ENCODE peak calls at places on chromosomes 13 and 19, in six cellular contexts. W, N, Z, P, Q and H are unnamed samples.

GRCh38 chr13:36131215-36131930 is at the start of gene DCLK1:
- DNase-seq in W (peak; percentile 85), N (no peak), Z (no peak), P (peak; percentile 76), Q (no peak), H (peak; percentile 36)

GRCh38 chr13:47796816-47797215 is 204.3 kb downstream of the SUCLA2 start:
- DNase-seq in W (no peak), N (no peak), Z (no peak), P (no peak), Q (no peak), H (no peak)

GRCh38 chr19:3880471-3881271 is at the start of gene ATCAY:
- DNase-seq in W (peak; percentile 91), N (no peak), Z (no peak), P (no peak), Q (no peak), H (no peak)

GRCh38 chr13:98945863-98946605 is 31.8 kb downstream of the DOCK9 start:
- DNase-seq in W (no peak), N (no peak), Z (no peak), P (no peak), Q (no peak), H (no peak)

GRCh38 chr13:95641291-95641811 is 3.2 kb downstream of the DZIP1 start:
- DNase-seq in W (peak; percentile 47), N (no peak), Z (no peak), P (peak; percentile 19), Q (no peak), H (no peak)

GRCh38 chr13:59533561-59534337 is 630.0 kb downstream of the DIAPH3 start:
- DNase-seq in W (no peak), N (no peak), Z (peak; percentile 12), P (no peak), Q (no peak), H (no peak)

GRCh38 chr13:20993661-20994440 is 67.5 kb downstream of the LATS2 start:
- DNase-seq in W (no peak), N (no peak), Z (no peak), P (no peak), Q (no peak), H (peak; percentile 63)

GRCh38 chr13:114109646-114110045 is 22.8 kb downstream of the RASA3 start:
- DNase-seq in W (peak; percentile 39), N (no peak), Z (no peak), P (peak; percentile 28), Q (no peak), H (no peak)

GRCh38 chr19:11418518-11419506 is at the start of gene RGL3:
- DNase-seq in W (peak; percentile 67), N (no peak), Z (no peak), P (no peak), Q (no peak), H (no peak)
- H3K4me3 ChIP-seq in W (peak within 1 kb of the TSS; percentile 64), N (peak within 1 kb of the TSS; percentile 85), Z (peak within 1 kb of the TSS; percentile 96), P (peak within 1 kb of the TSS; percentile 24), Q (no peak within 1 kb of the TSS), H (no peak within 1 kb of the TSS)

GRCh38 chr13:41315466-41316047 is 4.5 kb downstream of the NAA16 start:
- DNase-seq in W (no peak), N (no peak), Z (no peak), P (no peak), Q (no peak), H (no peak)
- H3K4me3 ChIP-seq in W (peak overlapping the region; percentile 84), N (no peak overlapping the region), Z (no peak overlapping the region), P (no peak overlapping the region), Q (no peak overlapping the region), H (no peak overlapping the region)

GRCh38 chr19:32576790-32577189 is 4.2 kb upstream of the PDCD5 start:
- DNase-seq in W (no peak), N (no peak), Z (no peak), P (no peak), Q (no peak), H (no peak)

GRCh38 chr19:32580353-32580900 is 563 bp upstream of the PDCD5 start:
- DNase-seq in W (no peak), N (no peak), Z (no peak), P (no peak), Q (peak; percentile 4), H (no peak)

GRCh38 chr19:32580901-32581703 is at the start of gene PDCD5:
- DNase-seq in W (peak; percentile 97), N (peak; percentile 86), Z (peak; percentile 84), P (peak; percentile 97), Q (peak; percentile 95), H (peak; percentile 75)

DNA sequence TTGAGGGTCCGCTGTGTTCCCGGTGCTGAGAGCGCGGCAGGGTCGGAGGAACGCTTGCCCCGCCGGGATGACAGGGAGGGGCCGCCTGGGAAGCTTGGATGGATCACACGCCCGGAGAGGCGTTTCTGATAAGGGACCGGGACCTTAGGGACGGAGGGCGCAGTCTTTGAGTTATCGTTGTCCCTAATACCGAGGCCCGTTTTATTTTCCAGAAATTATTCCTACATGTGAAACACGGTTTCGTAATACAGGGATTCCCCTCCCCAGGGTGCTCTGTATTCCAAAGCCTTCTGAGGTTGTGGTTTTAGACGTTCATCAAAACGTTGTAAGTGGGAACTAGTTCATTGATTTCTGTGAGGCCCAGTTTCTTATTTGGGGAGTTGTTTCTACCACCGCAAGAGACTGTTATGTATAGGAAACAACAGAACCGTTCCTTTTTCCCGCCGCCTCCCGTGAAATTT is 744 bp downstream of the PDCD5 start:
- DNase-seq in W (peak; percentile 57), N (no peak), Z (no peak), P (no peak), Q (peak; percentile 7), H (no peak)
- H3K4me3 ChIP-seq in W (peak overlapping the region; percentile 78), N (peak overlapping the region; percentile 88), Z (peak overlapping the region; percentile 95), P (peak overlapping the region; percentile 62), Q (peak overlapping the region; percentile 93), H (peak overlapping the region; percentile 94)

DNA sequence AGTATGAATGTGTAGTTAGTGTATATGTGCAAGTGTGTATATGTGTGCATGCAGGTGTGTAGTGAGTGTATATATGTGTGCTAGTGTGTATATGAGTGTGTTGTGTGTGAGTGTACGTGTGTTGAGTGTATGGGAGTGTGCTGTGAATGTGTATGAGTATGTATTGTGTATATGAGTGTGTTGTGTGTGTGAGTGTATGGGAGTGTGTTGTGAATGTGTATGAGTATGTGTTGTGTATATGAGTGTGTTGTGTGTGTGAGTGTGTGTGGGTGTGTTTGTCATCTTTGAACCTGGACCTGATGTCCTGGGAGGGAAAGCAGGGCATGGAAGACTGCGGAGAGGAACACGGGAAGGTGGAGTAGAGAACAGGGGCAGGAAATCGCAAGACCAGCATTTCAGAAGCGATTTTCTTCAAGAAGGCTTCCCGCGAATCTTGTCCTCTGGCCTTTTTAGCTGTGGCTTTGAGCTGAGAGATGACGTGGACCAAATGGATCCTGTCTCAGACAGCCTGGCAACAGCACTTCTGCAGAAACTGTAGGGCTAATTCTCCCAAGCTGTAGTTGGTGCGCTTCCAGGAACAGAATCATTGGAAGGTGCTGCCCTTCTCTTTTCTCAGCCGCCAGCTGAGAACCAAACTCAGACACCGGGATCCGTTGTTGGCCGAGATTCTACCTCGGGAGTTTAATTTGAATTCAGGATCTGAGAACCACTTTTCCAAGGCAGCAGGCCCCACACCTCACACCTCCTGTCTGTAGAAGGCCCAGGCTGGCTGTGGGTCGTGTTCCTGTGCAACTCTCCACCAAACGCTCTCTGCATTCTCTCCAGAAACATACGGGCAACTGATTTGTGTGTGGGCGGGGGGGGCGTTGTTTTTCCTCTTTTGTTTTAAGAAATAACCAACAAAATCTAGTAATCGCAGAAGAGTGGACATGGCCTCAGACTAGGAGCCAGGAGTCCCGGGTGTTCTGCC is 94.7 kb upstream of the RAP2A start:
- DNase-seq in W (no peak), N (no peak), Z (no peak), P (peak; percentile 71), Q (no peak), H (peak; percentile 75)
- H3K4me3 ChIP-seq in W (no peak overlapping the region), N (peak overlapping the region; percentile 41), Z (no peak overlapping the region), P (no peak overlapping the region), Q (no peak overlapping the region), H (no peak overlapping the region)